ENCODE peak calls at places on chromosomes 2 and 18, in ten cellular contexts. O is NCI-H2081; D is brain microvascular endothelial cell; N is stimulated activated CD4-positive, alpha-beta T cell treated with anti-CD3 and anti-CD28 coated beads, Interleukin-1b, Interleukin-23, amount 100 ng/mL, for 48 hours; K is NCI-H345; B is hepatic stellate cell; G is NCI-H1092; Q is iris pigment epithelial cell; Z is stomach; P is HCT116. C is an unnamed sample.

GRCh38 chr2:231360881-231361294 is 34.6 kb upstream of the B3GNT7 start:
- DNase-seq in Q (no peak), G (no peak), K (no peak), N (no peak), Z (no peak), D (no peak), B (no peak), O (no peak), P (no peak), C (no peak)

GRCh38 chr2:214550774-214551173 is 139.9 kb downstream of the VWC2L start:
- DNase-seq in D (no peak), O (no peak), N (no peak), K (no peak), G (no peak), Q (no peak), Z (no peak), P (no peak), B (no peak), C (no peak)

GRCh38 chr18:25282922-25283703 is 68.9 kb downstream of the ZNF521 start:
- DNase-seq in O (no peak), P (no peak), D (no peak), N (no peak), Q (no peak), K (no peak), Z (no peak), G (no peak), B (no peak), C (no peak)

GRCh38 chr18:63741769-63742168 is 33.4 kb upstream of the SERPINB7 start:
- DNase-seq in P (no peak), Z (no peak), Q (peak; percentile 9), B (peak; percentile 14), O (no peak), K (no peak), N (no peak), D (peak; percentile 46), G (peak; percentile 11), C (no peak)

GRCh38 chr2:38037757-38038615 is 38.0 kb downstream of the CYP1B1 start:
- DNase-seq in P (no peak), Z (no peak), B (peak; percentile 14), D (peak; percentile 48), K (peak; percentile 8), N (peak; percentile 46), Q (peak; percentile 88), G (peak; percentile 1), O (no peak), C (peak; percentile 87)

GRCh38 chr18:55243852-55244251 is 284.6 kb upstream of the CCDC68 start:
- DNase-seq in P (no peak), Q (peak; percentile 75), D (no peak), Z (no peak), K (no peak), O (no peak), B (no peak), G (no peak), N (no peak), C (no peak)

GRCh38 chr2:10921525-10921924 is 9.8 kb downstream of the KCNF1 start:
- DNase-seq in Z (no peak), K (no peak), O (no peak), N (no peak), B (no peak), Q (no peak), P (no peak), G (no peak), D (no peak), C (no peak)

GRCh38 chr2:33673937-33674336 is 74.8 kb upstream of the FAM98A start:
- DNase-seq in Q (peak; percentile 21), K (no peak), N (no peak), D (no peak), Z (no peak), B (no peak), G (no peak), P (peak; percentile 13), O (no peak), C (no peak)

GRCh38 chr2:185147361-185147760 is 549.0 kb downstream of the ZNF804A start:
- DNase-seq in N (no peak), Q (no peak), Z (no peak), G (no peak), P (no peak), D (no peak), O (no peak), K (no peak), B (no peak), C (no peak)

GRCh38 chr2:19111297-19111696 is 247.1 kb downstream of the OSR1 start:
- DNase-seq in N (no peak), D (no peak), K (no peak), O (no peak), Q (no peak), P (no peak), Z (no peak), G (no peak), B (no peak), C (no peak)

GRCh38 chr2:218882866-218883366 is 2.3 kb downstream of the WNT10A start:
- DNase-seq in D (no peak), B (no peak), O (no peak), Z (no peak), Q (no peak), K (no peak), G (no peak), P (no peak), N (no peak), C (peak; percentile 59)

GRCh38 chr2:1659951-1660565 is 84.3 kb downstream of the PXDN start:
- DNase-seq in Q (no peak), K (no peak), N (no peak), D (no peak), P (no peak), O (no peak), Z (peak; percentile 24), G (no peak), B (no peak), C (no peak)

GRCh38 chr18:62131305-62131909 is 55.4 kb downstream of the PIGN start:
- DNase-seq in B (peak; percentile 21), P (peak; percentile 35), Q (peak; percentile 64), N (peak; percentile 60), O (peak; percentile 46), Z (peak; percentile 51), K (peak; percentile 65), D (peak; percentile 49), G (peak; percentile 43), C (peak; percentile 55)

GRCh38 chr2:246489-247145 is 17.2 kb downstream of the SH3YL1 start:
- DNase-seq in B (peak; percentile 17), G (peak; percentile 11), N (no peak), P (peak; percentile 36), Q (peak; percentile 76), K (peak; percentile 69), O (peak; percentile 58), D (peak; percentile 74), Z (no peak), C (peak; percentile 48)

GRCh38 chr2:237149425-237149824 is 63.7 kb downstream of the COPS8 start:
- DNase-seq in G (no peak), Z (no peak), O (no peak), N (peak; percentile 65), P (no peak), K (no peak), B (no peak), D (no peak), Q (peak; percentile 28), C (no peak)

GRCh38 chr2:36192978-36193377 is 162.6 kb upstream of the CRIM1 start:
- DNase-seq in D (no peak), B (no peak), Z (no peak), O (no peak), Q (no peak), P (no peak), N (no peak), G (no peak), K (no peak), C (no peak)

GRCh38 chr2:32278476-32278853 is 761 bp downstream of the YIPF4 start:
- DNase-seq in K (no peak), Q (no peak), D (no peak), B (no peak), G (no peak), N (no peak), P (no peak), Z (no peak), O (no peak), C (no peak)

GRCh38 chr2:230758566-230759480 is 46.2 kb downstream of the CAB39 start:
- DNase-seq in P (no peak), Z (no peak), K (no peak), O (no peak), B (peak; percentile 34), Q (peak; percentile 91), N (no peak), G (no peak), D (peak; percentile 29), C (peak; percentile 21)

GRCh38 chr2:64213607-64214275 is 69.5 kb upstream of the PELI1 start:
- DNase-seq in O (no peak), N (no peak), B (no peak), Q (no peak), Z (no peak), G (no peak), P (no peak), D (no peak), K (no peak), C (no peak)

GRCh38 chr2:207772081-207772843 is 2.6 kb upstream of the FZD5 start:
- DNase-seq in N (peak; percentile 55), B (no peak), D (no peak), G (no peak), Z (no peak), K (no peak), Q (no peak), O (no peak), P (no peak), C (no peak)

GRCh38 chr2:164948540-164948939 is 6.8 kb downstream of the SLC38A11 start:
- DNase-seq in P (no peak), N (no peak), Z (no peak), B (no peak), K (no peak), G (no peak), O (no peak), Q (no peak), D (no peak), C (no peak)